ENCODE peak calls at places on chromosomes 16 and 17, in seven cellular contexts. One of them, this sample, is unnamed.

GRCh38 chr17:8588877-8589276 is 41.6 kb downstream of the MYH10 start:
- DNase-seq in AG10803: no peak
- DNase-seq in esophagus squamous epithelium: no peak
- DNase-seq in cardiac muscle cell: no peak
- DNase-seq in HFF-Myc: no peak
- DNase-seq in colonic mucosa: no peak
- DNase-seq in astrocyte of the spinal cord: no peak
- DNase-seq in this sample: no peak

GRCh38 chr16:2860826-2861567 is 3.0 kb upstream of the PRSS22 start:
- DNase-seq in AG10803: no peak
- DNase-seq in esophagus squamous epithelium: no peak
- DNase-seq in cardiac muscle cell: no peak
- DNase-seq in HFF-Myc: no peak
- DNase-seq in colonic mucosa: no peak
- DNase-seq in astrocyte of the spinal cord: no peak
- DNase-seq in this sample: no peak

GRCh38 chr16:82041542-82041941 is 6.5 kb downstream of the HSD17B2 start:
- DNase-seq in AG10803: no peak
- DNase-seq in esophagus squamous epithelium: no peak
- DNase-seq in cardiac muscle cell: no peak
- DNase-seq in HFF-Myc: no peak
- DNase-seq in colonic mucosa: no peak
- DNase-seq in astrocyte of the spinal cord: no peak
- DNase-seq in this sample: no peak

GRCh38 chr17:82226809-82227628 is 1.8 kb upstream of the SLC16A3 start:
- DNase-seq in AG10803: no peak
- DNase-seq in esophagus squamous epithelium: no peak
- DNase-seq in cardiac muscle cell: no peak
- DNase-seq in HFF-Myc: no peak
- DNase-seq in colonic mucosa: no peak
- DNase-seq in astrocyte of the spinal cord: no peak
- DNase-seq in this sample: no peak

GRCh38 chr17:72373910-72374741 is 253.3 kb downstream of the SOX9 start:
- DNase-seq in AG10803: no peak
- DNase-seq in esophagus squamous epithelium: no peak
- DNase-seq in cardiac muscle cell: peak; percentile 17
- DNase-seq in HFF-Myc: no peak
- DNase-seq in colonic mucosa: no peak
- DNase-seq in astrocyte of the spinal cord: peak; percentile 66
- DNase-seq in this sample: no peak

GRCh38 chr16:64234200-64234599 is 887.7 kb downstream of the CDH11 start:
- DNase-seq in AG10803: no peak
- DNase-seq in esophagus squamous epithelium: no peak
- DNase-seq in cardiac muscle cell: no peak
- DNase-seq in HFF-Myc: no peak
- DNase-seq in colonic mucosa: no peak
- DNase-seq in astrocyte of the spinal cord: no peak
- DNase-seq in this sample: no peak

GRCh38 chr16:88882358-88883030 is 16.0 kb upstream of the PABPN1L start:
- DNase-seq in AG10803: no peak
- DNase-seq in esophagus squamous epithelium: no peak
- DNase-seq in cardiac muscle cell: no peak
- DNase-seq in HFF-Myc: no peak
- DNase-seq in colonic mucosa: peak; percentile 48
- DNase-seq in astrocyte of the spinal cord: no peak
- DNase-seq in this sample: no peak

GRCh38 chr17:75730065-75730464 is 8.8 kb downstream of the ITGB4 start:
- DNase-seq in AG10803: no peak
- DNase-seq in esophagus squamous epithelium: no peak
- DNase-seq in cardiac muscle cell: no peak
- DNase-seq in HFF-Myc: no peak
- DNase-seq in colonic mucosa: no peak
- DNase-seq in astrocyte of the spinal cord: no peak
- DNase-seq in this sample: no peak

GRCh38 chr16:89365996-89366395 is 124.4 kb downstream of the ANKRD11 start:
- DNase-seq in AG10803: no peak
- DNase-seq in esophagus squamous epithelium: no peak
- DNase-seq in cardiac muscle cell: no peak
- DNase-seq in HFF-Myc: no peak
- DNase-seq in colonic mucosa: no peak
- DNase-seq in astrocyte of the spinal cord: no peak
- DNase-seq in this sample: no peak

GRCh38 chr16:47499080-47499699 is 38.1 kb downstream of the PHKB start:
- DNase-seq in AG10803: no peak
- DNase-seq in esophagus squamous epithelium: no peak
- DNase-seq in cardiac muscle cell: no peak
- DNase-seq in HFF-Myc: no peak
- DNase-seq in colonic mucosa: no peak
- DNase-seq in astrocyte of the spinal cord: no peak
- DNase-seq in this sample: no peak

GRCh38 chr17:47929218-47930000 is 12.0 kb upstream of the PNPO start:
- DNase-seq in AG10803: no peak
- DNase-seq in esophagus squamous epithelium: no peak
- DNase-seq in cardiac muscle cell: no peak
- DNase-seq in HFF-Myc: no peak
- DNase-seq in colonic mucosa: no peak
- DNase-seq in astrocyte of the spinal cord: no peak
- DNase-seq in this sample: no peak

GRCh38 chr17:44279586-44280344 is 11.8 kb upstream of the SLC4A1 start:
- DNase-seq in AG10803: peak; percentile 84
- DNase-seq in esophagus squamous epithelium: no peak
- DNase-seq in cardiac muscle cell: peak; percentile 35
- DNase-seq in HFF-Myc: peak; percentile 47
- DNase-seq in colonic mucosa: peak; percentile 66
- DNase-seq in astrocyte of the spinal cord: peak; percentile 87
- DNase-seq in this sample: no peak

GRCh38 chr17:42230225-42230624 is 35.9 kb upstream of the GHDC start:
- DNase-seq in AG10803: no peak
- DNase-seq in esophagus squamous epithelium: no peak
- DNase-seq in cardiac muscle cell: no peak
- DNase-seq in HFF-Myc: no peak
- DNase-seq in colonic mucosa: no peak
- DNase-seq in astrocyte of the spinal cord: no peak
- DNase-seq in this sample: no peak

GRCh38 chr17:8173056-8173870 is 2.9 kb downstream of the TMEM107 start:
- DNase-seq in AG10803: peak; percentile 95
- DNase-seq in esophagus squamous epithelium: no peak
- DNase-seq in cardiac muscle cell: peak; percentile 91
- DNase-seq in HFF-Myc: peak; percentile 99
- DNase-seq in colonic mucosa: peak; percentile 85
- DNase-seq in astrocyte of the spinal cord: peak; percentile 98
- DNase-seq in this sample: no peak

GRCh38 chr16:70705056-70705455 is 19.2 kb upstream of the MTSS2 start:
- DNase-seq in AG10803: peak; percentile 59
- DNase-seq in esophagus squamous epithelium: no peak
- DNase-seq in cardiac muscle cell: no peak
- DNase-seq in HFF-Myc: no peak
- DNase-seq in colonic mucosa: no peak
- DNase-seq in astrocyte of the spinal cord: no peak
- DNase-seq in this sample: no peak

GRCh38 chr17:49252148-49252682 is 21.6 kb upstream of the PHOSPHO1 start:
- DNase-seq in AG10803: peak; percentile 40
- DNase-seq in esophagus squamous epithelium: no peak
- DNase-seq in cardiac muscle cell: peak; percentile 19
- DNase-seq in HFF-Myc: no peak
- DNase-seq in colonic mucosa: peak; percentile 21
- DNase-seq in astrocyte of the spinal cord: no peak
- DNase-seq in this sample: no peak

GRCh38 chr17:30291571-30292489 is at the start of gene BLMH:
- DNase-seq in AG10803: peak; percentile 77
- DNase-seq in esophagus squamous epithelium: no peak
- DNase-seq in cardiac muscle cell: peak; percentile 78
- DNase-seq in HFF-Myc: peak; percentile 37
- DNase-seq in colonic mucosa: peak; percentile 82
- DNase-seq in astrocyte of the spinal cord: peak; percentile 82
- DNase-seq in this sample: peak; percentile 42

GRCh38 chr16:89172171-89172900 is 788 bp downstream of the CDH15 start:
- DNase-seq in AG10803: no peak
- DNase-seq in esophagus squamous epithelium: no peak
- DNase-seq in cardiac muscle cell: no peak
- DNase-seq in HFF-Myc: no peak
- DNase-seq in colonic mucosa: no peak
- DNase-seq in astrocyte of the spinal cord: no peak
- DNase-seq in this sample: no peak

GRCh38 chr16:49663081-49664057 is 192.5 kb downstream of the ZNF423 start:
- DNase-seq in AG10803: peak; percentile 12
- DNase-seq in esophagus squamous epithelium: no peak
- DNase-seq in cardiac muscle cell: no peak
- DNase-seq in HFF-Myc: no peak
- DNase-seq in colonic mucosa: peak; percentile 34
- DNase-seq in astrocyte of the spinal cord: peak; percentile 32
- DNase-seq in this sample: no peak

GRCh38 chr17:36089888-36090836 is at the start of gene CCL3:
- DNase-seq in AG10803: no peak
- DNase-seq in esophagus squamous epithelium: no peak
- DNase-seq in cardiac muscle cell: no peak
- DNase-seq in HFF-Myc: no peak
- DNase-seq in colonic mucosa: no peak
- DNase-seq in astrocyte of the spinal cord: peak; percentile 6
- DNase-seq in this sample: no peak

GRCh38 chr17:33291248-33292183 is 1.6 kb downstream of the ASIC2 start:
- DNase-seq in AG10803: peak; percentile 8
- DNase-seq in esophagus squamous epithelium: no peak
- DNase-seq in cardiac muscle cell: peak; percentile 41
- DNase-seq in HFF-Myc: no peak
- DNase-seq in colonic mucosa: peak; percentile 38
- DNase-seq in astrocyte of the spinal cord: peak; percentile 24
- DNase-seq in this sample: no peak

GRCh38 chr17:33294994-33295393 is 1.9 kb upstream of the ASIC2 start:
- DNase-seq in AG10803: no peak
- DNase-seq in esophagus squamous epithelium: no peak
- DNase-seq in cardiac muscle cell: no peak
- DNase-seq in HFF-Myc: no peak
- DNase-seq in colonic mucosa: no peak
- DNase-seq in astrocyte of the spinal cord: no peak
- DNase-seq in this sample: no peak

GRCh38 chr17:33292981-33293867 is at the start of gene ASIC2:
- DNase-seq in AG10803: no peak
- DNase-seq in esophagus squamous epithelium: no peak
- DNase-seq in cardiac muscle cell: peak; percentile 66
- DNase-seq in HFF-Myc: no peak
- DNase-seq in colonic mucosa: peak; percentile 65
- DNase-seq in astrocyte of the spinal cord: no peak
- DNase-seq in this sample: no peak

GRCh38 chr17:33290156-33290697 is 2.9 kb downstream of the ASIC2 start:
- DNase-seq in AG10803: no peak
- DNase-seq in esophagus squamous epithelium: no peak
- DNase-seq in cardiac muscle cell: no peak
- DNase-seq in HFF-Myc: no peak
- DNase-seq in colonic mucosa: no peak
- DNase-seq in astrocyte of the spinal cord: no peak
- DNase-seq in this sample: no peak

GRCh38 chr17:33292184-33292980 is 713 bp downstream of the ASIC2 start:
- DNase-seq in AG10803: no peak
- DNase-seq in esophagus squamous epithelium: no peak
- DNase-seq in cardiac muscle cell: peak; percentile 48
- DNase-seq in HFF-Myc: no peak
- DNase-seq in colonic mucosa: peak; percentile 62
- DNase-seq in astrocyte of the spinal cord: peak; percentile 8
- DNase-seq in this sample: no peak
- TF ChIP-seq CTCF in AG10803: peak; percentile 4
- TF ChIP-seq CTCF in esophagus squamous epithelium: no peak
- TF ChIP-seq CTCF in cardiac muscle cell: no peak
- TF ChIP-seq CTCF in HFF-Myc: peak; percentile 14
- TF ChIP-seq CTCF in colonic mucosa: no peak
- TF ChIP-seq CTCF in astrocyte of the spinal cord: peak; percentile 34
- TF ChIP-seq CTCF in this sample: no peak

GRCh38 chr17:32341141-32341856 is 674 bp downstream of the C17orf75 start:
- DNase-seq in AG10803: no peak
- DNase-seq in esophagus squamous epithelium: no peak
- DNase-seq in cardiac muscle cell: peak; percentile 11
- DNase-seq in HFF-Myc: no peak
- DNase-seq in colonic mucosa: peak; percentile 36
- DNase-seq in astrocyte of the spinal cord: no peak
- DNase-seq in this sample: no peak
- TF ChIP-seq CTCF in AG10803: peak; percentile 32
- TF ChIP-seq CTCF in esophagus squamous epithelium: no peak
- TF ChIP-seq CTCF in cardiac muscle cell: no peak
- TF ChIP-seq CTCF in HFF-Myc: no peak
- TF ChIP-seq CTCF in colonic mucosa: no peak
- TF ChIP-seq CTCF in astrocyte of the spinal cord: peak; percentile 26
- TF ChIP-seq CTCF in this sample: no peak

GRCh38 chr16:1338855-1339675 is 5.6 kb downstream of the BAIAP3 start:
- DNase-seq in AG10803: no peak
- DNase-seq in esophagus squamous epithelium: no peak
- DNase-seq in cardiac muscle cell: no peak
- DNase-seq in HFF-Myc: no peak
- DNase-seq in colonic mucosa: no peak
- DNase-seq in astrocyte of the spinal cord: no peak
- DNase-seq in this sample: no peak

GRCh38 chr16:1336619-1337018 is 3.2 kb downstream of the BAIAP3 start:
- DNase-seq in AG10803: no peak
- DNase-seq in esophagus squamous epithelium: no peak
- DNase-seq in cardiac muscle cell: no peak
- DNase-seq in HFF-Myc: no peak
- DNase-seq in colonic mucosa: no peak
- DNase-seq in astrocyte of the spinal cord: no peak
- DNase-seq in this sample: no peak

GRCh38 chr16:1337486-1337885 is 4.0 kb downstream of the BAIAP3 start:
- DNase-seq in AG10803: no peak
- DNase-seq in esophagus squamous epithelium: no peak
- DNase-seq in cardiac muscle cell: no peak
- DNase-seq in HFF-Myc: no peak
- DNase-seq in colonic mucosa: no peak
- DNase-seq in astrocyte of the spinal cord: no peak
- DNase-seq in this sample: no peak

GRCh38 chr16:1335996-1336395 is 2.6 kb downstream of the BAIAP3 start:
- DNase-seq in AG10803: no peak
- DNase-seq in esophagus squamous epithelium: no peak
- DNase-seq in cardiac muscle cell: no peak
- DNase-seq in HFF-Myc: no peak
- DNase-seq in colonic mucosa: no peak
- DNase-seq in astrocyte of the spinal cord: no peak
- DNase-seq in this sample: no peak

DNA sequence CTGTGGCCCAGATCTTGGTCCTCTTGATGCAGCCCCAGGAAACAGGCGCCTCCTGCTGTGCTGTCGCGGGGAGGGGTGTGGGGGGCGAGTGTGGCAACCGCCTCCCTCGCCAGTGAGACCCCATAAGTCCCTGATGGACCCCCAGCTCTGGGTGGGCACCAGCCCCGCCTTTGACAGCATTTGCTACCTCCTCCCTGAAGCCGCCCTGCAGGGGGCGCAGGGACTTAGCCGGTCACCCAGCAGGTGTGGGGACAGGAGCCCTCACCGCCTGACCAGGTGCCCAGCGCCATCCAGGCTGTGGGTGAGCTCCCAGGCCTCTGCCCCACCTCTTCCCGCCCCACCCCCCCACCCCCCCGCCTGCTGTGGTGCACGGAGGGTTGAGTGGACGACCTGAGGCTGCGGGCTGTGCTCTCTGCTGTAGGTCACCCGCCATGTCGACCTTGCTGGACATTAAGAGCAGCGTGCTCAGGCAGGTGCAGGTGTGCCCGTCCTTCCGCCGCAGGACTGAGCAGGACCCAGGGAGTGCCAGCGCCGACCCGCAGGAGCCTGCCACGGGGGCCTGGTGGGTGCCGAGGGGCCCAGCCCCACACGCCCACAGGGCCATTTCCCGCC is 4.8 kb downstream of the BAIAP3 start:
- DNase-seq in AG10803: no peak
- DNase-seq in esophagus squamous epithelium: no peak
- DNase-seq in cardiac muscle cell: peak; percentile 59
- DNase-seq in HFF-Myc: no peak
- DNase-seq in colonic mucosa: peak; percentile 52
- DNase-seq in astrocyte of the spinal cord: no peak
- DNase-seq in this sample: no peak
- TF ChIP-seq CTCF in AG10803: no peak
- TF ChIP-seq CTCF in esophagus squamous epithelium: no peak
- TF ChIP-seq CTCF in cardiac muscle cell: peak; percentile 36
- TF ChIP-seq CTCF in HFF-Myc: peak; percentile 39
- TF ChIP-seq CTCF in colonic mucosa: peak; percentile 44
- TF ChIP-seq CTCF in astrocyte of the spinal cord: peak; percentile 41
- TF ChIP-seq CTCF in this sample: no peak

GRCh38 chr17:2083613-2084128 is 28.8 kb downstream of the HIC1 start:
- DNase-seq in AG10803: no peak
- DNase-seq in esophagus squamous epithelium: no peak
- DNase-seq in cardiac muscle cell: peak; percentile 87
- DNase-seq in HFF-Myc: no peak
- DNase-seq in colonic mucosa: no peak
- DNase-seq in astrocyte of the spinal cord: no peak
- DNase-seq in this sample: no peak
- TF ChIP-seq CTCF in AG10803: no peak
- TF ChIP-seq CTCF in esophagus squamous epithelium: no peak
- TF ChIP-seq CTCF in cardiac muscle cell: no peak
- TF ChIP-seq CTCF in HFF-Myc: no peak
- TF ChIP-seq CTCF in colonic mucosa: no peak
- TF ChIP-seq CTCF in astrocyte of the spinal cord: no peak
- TF ChIP-seq CTCF in this sample: no peak

This sample was measured in omental fat pad.